ENCODE peak calls at places on chromosomes 13 and 19, in nine cellular contexts. I is progenitor cell of endocrine pancreas, T is PC-9, S is upper lobe of right lung, D is heart right ventricle, G is B cell, R is cardiac fibroblast, Z is mucosa of descending colon, Y is keratinocyte. L is an unnamed sample.

GRCh38 chr19:13692096-13692495 is 72.2 kb upstream of the MRI1 start:
- DNase-seq in I (no peak), T (no peak), Y (peak), D (no peak), S (no peak), R (peak), Z (no peak), G (no peak), L (peak)

GRCh38 chr13:31441804-31442487 is 242.2 kb downstream of the B3GLCT start:
- DNase-seq in Z (no peak), Y (no peak), I (no peak), G (no peak), R (peak), S (no peak), D (peak), T (no peak), L (no peak)

GRCh38 chr19:17743874-17744273 is 7.4 kb upstream of the FCHO1 start:
- DNase-seq in S (no peak), G (no peak), T (no peak), R (peak), Y (no peak), I (no peak), D (no peak), Z (no peak), L (no peak)

GRCh38 chr19:58557253-58558065 is 952 bp downstream of the UBE2M start:
- DNase-seq in G (no peak), T (no peak), R (no peak), Y (no peak), D (no peak), Z (peak), I (no peak), S (no peak), L (no peak)

GRCh38 chr13:98549006-98549727 is 27.7 kb downstream of the STK24 start:
- DNase-seq in S (no peak), I (no peak), R (peak), D (no peak), T (no peak), Y (no peak), G (no peak), Z (no peak), L (no peak)

GRCh38 chr13:94352057-94352456 is 127.4 kb downstream of the DCT start:
- DNase-seq in S (no peak), D (no peak), Y (no peak), G (no peak), Z (no peak), T (no peak), R (peak), I (no peak), L (no peak)

GRCh38 chr19:1489463-1489971 is 633 bp downstream of the PCSK4 start:
- DNase-seq in D (no peak), I (no peak), G (no peak), Z (peak), S (peak), R (no peak), T (no peak), Y (no peak), L (no peak)

GRCh38 chr19:49983645-49984229 is 22.8 kb upstream of the SIGLEC11 start:
- DNase-seq in R (peak), G (peak), Y (no peak), T (peak), S (no peak), I (peak), Z (no peak), D (peak), L (peak)

GRCh38 chr19:1130801-1131717 is 27.3 kb downstream of the GPX4 start:
- DNase-seq in D (no peak), S (no peak), T (no peak), Z (peak), I (no peak), Y (no peak), R (no peak), G (peak), L (no peak)

GRCh38 chr19:679418-680286 is 3.5 kb downstream of the FSTL3 start:
- DNase-seq in S (peak), D (peak), T (peak), Z (peak), I (no peak), Y (no peak), G (no peak), R (peak), L (peak)

GRCh38 chr13:99280166-99280565 is 22.0 kb upstream of the GPR18 start:
- DNase-seq in I (no peak), D (no peak), G (no peak), R (peak), T (no peak), Z (no peak), S (no peak), Y (no peak), L (no peak)

GRCh38 chr13:99062593-99062992 is 84.7 kb upstream of the DOCK9 start:
- DNase-seq in G (no peak), R (peak), D (peak), Y (no peak), S (no peak), I (no peak), T (no peak), Z (no peak), L (no peak)

GRCh38 chr19:862529-863304 is 3.3 kb downstream of the CFD start:
- DNase-seq in I (no peak), G (peak), Z (peak), R (peak), T (no peak), Y (no peak), D (no peak), S (peak), L (peak)

GRCh38 chr19:38243279-38243673 is 12.9 kb downstream of the PPP1R14A start:
- DNase-seq in G (no peak), D (no peak), R (no peak), Z (no peak), I (no peak), S (no peak), T (no peak), Y (no peak), L (no peak)

GRCh38 chr19:30648321-30648720 is 276.1 kb downstream of the ZNF536 start:
- DNase-seq in I (no peak), Y (no peak), T (no peak), R (peak), Z (no peak), S (no peak), D (no peak), G (no peak), L (no peak)

GRCh38 chr19:43738780-43739211 is 16.0 kb downstream of the SMG9 start:
- DNase-seq in S (no peak), Y (no peak), D (no peak), G (no peak), R (no peak), Z (peak), I (no peak), T (no peak), L (no peak)

GRCh38 chr13:98484289-98485219 is 92.4 kb downstream of the STK24 start:
- DNase-seq in Z (peak), S (peak), Y (peak), I (peak), R (peak), T (peak), D (peak), G (no peak), L (peak)

GRCh38 chr19:6033744-6034264 is 55.9 kb upstream of the RANBP3 start:
- DNase-seq in R (no peak), Z (no peak), Y (no peak), G (no peak), D (no peak), T (no peak), S (no peak), I (no peak), L (no peak)

GRCh38 chr13:74820809-74821208 is 661.2 kb downstream of the TBC1D4 start:
- DNase-seq in Y (no peak), G (no peak), R (no peak), Z (no peak), T (no peak), D (no peak), S (no peak), I (no peak), L (no peak)

GRCh38 chr13:49563513-49563912 is 21.8 kb downstream of the RCBTB1 start:
- DNase-seq in S (no peak), D (no peak), G (no peak), Z (no peak), R (peak), Y (no peak), T (no peak), I (no peak), L (no peak)

GRCh38 chr19:55208880-55209429 is 346 bp downstream of the PTPRH start:
- DNase-seq in S (no peak), Z (no peak), G (no peak), T (no peak), Y (no peak), I (no peak), R (no peak), D (no peak), L (no peak)

GRCh38 chr19:12230751-12231733 is 63.6 kb downstream of the ZNF44 start:
- DNase-seq in Y (no peak), R (no peak), G (no peak), D (peak), I (no peak), T (no peak), S (no peak), Z (no peak), L (no peak)

GRCh38 chr19:32692727-32693061 is 1.1 kb downstream of the NUDT19 start:
- DNase-seq in T (no peak), I (no peak), G (no peak), D (no peak), Z (no peak), R (no peak), S (no peak), Y (no peak), L (no peak)

GRCh38 chr19:54390942-54391577 is 24.2 kb upstream of the TTYH1 start:
- DNase-seq in Y (peak), R (peak), S (no peak), Z (no peak), T (peak), G (peak), I (peak), D (peak), L (peak)

GRCh38 chr19:34230833-34231232 is 23.5 kb upstream of the GARRE1 start:
- DNase-seq in S (no peak), Z (no peak), Y (no peak), G (no peak), T (no peak), I (no peak), R (no peak), D (no peak), L (no peak)

GRCh38 chr19:15780595-15781418 is 6.7 kb upstream of the OR10H5 start:
- DNase-seq in G (no peak), T (peak), I (no peak), S (no peak), Y (no peak), R (no peak), D (no peak), Z (no peak), L (no peak)

GRCh38 chr13:51717786-51718398 is 86.1 kb downstream of the DHRS12 start:
- DNase-seq in R (peak), D (no peak), G (no peak), I (no peak), S (no peak), Y (no peak), Z (no peak), T (no peak), L (no peak)

GRCh38 chr19:10126213-10126639 is 6.5 kb upstream of the EIF3G start:
- DNase-seq in R (no peak), S (no peak), D (no peak), G (no peak), T (no peak), Z (no peak), I (no peak), Y (no peak), L (no peak)

GRCh38 chr19:46100344-46100743 is 24.1 kb downstream of the IGFL3 start:
- DNase-seq in Y (no peak), R (no peak), G (no peak), I (no peak), S (no peak), D (no peak), T (no peak), Z (no peak), L (no peak)

GRCh38 chr13:106865706-106866288 is 297.9 kb upstream of the ARGLU1 start:
- DNase-seq in T (no peak), I (no peak), D (no peak), R (no peak), Y (no peak), S (no peak), Z (no peak), G (no peak), L (no peak)

GRCh38 chr19:892243-892996 is 567 bp downstream of the MED16 start:
- DNase-seq in D (no peak), G (no peak), R (no peak), T (no peak), Y (no peak), Z (peak), I (no peak), S (no peak), L (peak)

DNA sequence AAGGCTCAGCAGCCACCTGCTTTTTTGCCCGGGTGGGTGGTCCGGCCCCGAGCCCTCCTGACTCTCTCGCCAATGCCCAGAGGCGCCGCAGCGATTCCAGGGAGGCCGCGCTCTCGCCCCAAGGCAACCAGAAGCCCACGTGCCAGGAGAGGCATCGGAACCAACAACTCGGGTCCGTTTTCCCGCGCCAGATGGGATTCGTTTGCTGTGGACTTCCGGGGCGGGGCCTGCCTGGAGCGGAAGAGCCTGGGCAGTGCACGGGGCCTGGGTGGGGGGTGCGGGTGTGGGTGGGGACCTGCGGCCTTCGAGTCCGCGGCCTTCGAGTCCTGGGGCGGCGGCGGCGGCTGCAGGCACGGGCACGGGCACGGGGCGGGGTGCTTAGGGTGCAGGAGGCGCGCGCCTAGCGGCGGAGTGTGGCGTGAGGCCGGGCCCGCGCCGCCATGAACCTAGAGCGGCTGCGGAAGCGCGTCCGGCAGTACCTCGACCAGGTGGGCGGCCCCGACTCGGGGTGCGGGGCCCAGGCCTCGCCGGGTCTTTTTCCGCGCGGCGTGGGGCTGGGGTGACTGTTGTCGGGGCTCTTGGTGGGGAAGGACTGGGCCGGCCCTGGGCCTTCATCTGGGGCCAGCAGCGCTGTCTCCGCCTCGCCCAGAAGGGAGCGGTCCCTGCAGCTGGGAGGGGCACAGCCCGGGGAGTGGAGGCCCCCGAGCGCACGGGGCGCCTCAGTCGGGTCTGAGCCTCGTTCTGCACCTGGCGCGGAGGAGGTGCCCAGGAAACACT is at the start of gene CDC16:
- DNase-seq in D (peak), G (peak), Y (peak), R (peak), I (peak), Z (peak), T (peak), S (peak), L (peak)
- TF ChIP-seq CTCF in D (peak), G (peak), Y (peak), R (no peak), I (peak), Z (peak), T (no peak), S (no peak), L (no peak)

GRCh38 chr13:29546662-29547061 is 48.8 kb downstream of the SLC7A1 start:
- DNase-seq in Z (no peak), T (no peak), S (no peak), I (no peak), G (no peak), R (peak), Y (no peak), D (no peak), L (no peak)
- TF ChIP-seq CTCF in Z (no peak), T (no peak), S (no peak), I (no peak), G (no peak), R (no peak), Y (no peak), D (no peak), L (no peak)

GRCh38 chr19:8610041-8610927 is at the start of gene ADAMTS10:
- DNase-seq in D (no peak), Z (no peak), I (no peak), Y (no peak), T (no peak), S (no peak), R (peak), G (no peak), L (no peak)
- TF ChIP-seq CTCF in D (no peak), Z (no peak), I (no peak), Y (no peak), T (no peak), S (no peak), R (no peak), G (no peak), L (no peak)

GRCh38 chr19:3575260-3575741 is 2.6 kb downstream of the HMG20B start:
- DNase-seq in Z (no peak), G (no peak), R (peak), Y (no peak), S (no peak), I (no peak), T (no peak), D (no peak), L (peak)
- TF ChIP-seq CTCF in Z (no peak), G (no peak), R (peak), Y (peak), S (no peak), I (peak), T (peak), D (no peak), L (no peak)